ENCODE peak calls at places on chromosomes 3 and 15, in four cellular contexts. One of them, this sample, is unnamed.

GRCh38 chr15:35229085-35229484 is 144.0 kb upstream of the NANOGP8 start:
- DNase-seq in A549: no peak
- DNase-seq in breast epithelium: no peak
- DNase-seq in H1: no peak
- DNase-seq in this sample: no peak

GRCh38 chr3:59563072-59563605 is 513.3 kb upstream of the CFAP20DC start:
- DNase-seq in A549: no peak
- DNase-seq in breast epithelium: no peak
- DNase-seq in H1: no peak
- DNase-seq in this sample: no peak

GRCh38 chr15:40471778-40472130 is 970 bp downstream of the CHST14 start:
- DNase-seq in A549: no peak
- DNase-seq in breast epithelium: no peak
- DNase-seq in H1: no peak
- DNase-seq in this sample: peak; percentile 54

GRCh38 chr15:88624156-88624970 is 3.2 kb downstream of the AEN start:
- DNase-seq in A549: no peak
- DNase-seq in breast epithelium: no peak
- DNase-seq in H1: no peak
- DNase-seq in this sample: peak; percentile 75

GRCh38 chr3:49352286-49352685 is 5.9 kb downstream of the GPX1 start:
- DNase-seq in A549: no peak
- DNase-seq in breast epithelium: no peak
- DNase-seq in H1: no peak
- DNase-seq in this sample: no peak

GRCh38 chr3:43217633-43218032 is 68.7 kb upstream of the SNRK start:
- DNase-seq in A549: no peak
- DNase-seq in breast epithelium: no peak
- DNase-seq in H1: peak; percentile 24
- DNase-seq in this sample: no peak

GRCh38 chr15:72846027-72846426 is 62.5 kb upstream of the ADPGK start:
- DNase-seq in A549: no peak
- DNase-seq in breast epithelium: no peak
- DNase-seq in H1: no peak
- DNase-seq in this sample: no peak

GRCh38 chr3:141380987-141381386 is 12.7 kb downstream of the ZBTB38 start:
- DNase-seq in A549: no peak
- DNase-seq in breast epithelium: no peak
- DNase-seq in H1: no peak
- DNase-seq in this sample: no peak

GRCh38 chr3:189392969-189393368 is 221.2 kb downstream of the TPRG1 start:
- DNase-seq in A549: peak; percentile 94
- DNase-seq in breast epithelium: no peak
- DNase-seq in H1: no peak
- DNase-seq in this sample: no peak

GRCh38 chr3:151391715-151392114 is 7.2 kb upstream of the P2RY12 start:
- DNase-seq in A549: no peak
- DNase-seq in breast epithelium: no peak
- DNase-seq in H1: no peak
- DNase-seq in this sample: no peak

GRCh38 chr15:64583983-64584382 is 123.6 kb downstream of the ZNF609 start:
- DNase-seq in A549: no peak
- DNase-seq in breast epithelium: no peak
- DNase-seq in H1: no peak
- DNase-seq in this sample: peak; percentile 45

GRCh38 chr3:122824465-122825379 is 29.9 kb downstream of the SLC49A4 start:
- DNase-seq in A549: no peak
- DNase-seq in breast epithelium: no peak
- DNase-seq in H1: no peak
- DNase-seq in this sample: no peak

GRCh38 chr3:152037953-152038352 is 164.5 kb downstream of the SUCNR1 start:
- DNase-seq in A549: no peak
- DNase-seq in breast epithelium: no peak
- DNase-seq in H1: no peak
- DNase-seq in this sample: no peak

GRCh38 chr15:95615436-95615835 is 715.1 kb upstream of the NR2F2 start:
- DNase-seq in A549: no peak
- DNase-seq in breast epithelium: no peak
- DNase-seq in H1: no peak
- DNase-seq in this sample: no peak

GRCh38 chr3:50652709-50653108 is 22.0 kb upstream of the DOCK3 start:
- DNase-seq in A549: peak; percentile 18
- DNase-seq in breast epithelium: no peak
- DNase-seq in H1: peak; percentile 76
- DNase-seq in this sample: peak; percentile 67

GRCh38 chr3:115814778-115815380 is 191.6 kb downstream of the GAP43 start:
- DNase-seq in A549: peak; percentile 68
- DNase-seq in breast epithelium: peak; percentile 59
- DNase-seq in H1: peak; percentile 91
- DNase-seq in this sample: peak; percentile 74

GRCh38 chr3:72560857-72561675 is 287.2 kb downstream of the SHQ1 start:
- DNase-seq in A549: no peak
- DNase-seq in breast epithelium: no peak
- DNase-seq in H1: no peak
- DNase-seq in this sample: no peak

GRCh38 chr3:195849322-195850074 is 37.8 kb upstream of the MUC4 start:
- DNase-seq in A549: peak; percentile 62
- DNase-seq in breast epithelium: no peak
- DNase-seq in H1: no peak
- DNase-seq in this sample: peak; percentile 16

GRCh38 chr3:85726241-85726640 is 767.5 kb downstream of the CADM2 start:
- DNase-seq in A549: peak; percentile 33
- DNase-seq in breast epithelium: no peak
- DNase-seq in H1: no peak
- DNase-seq in this sample: no peak

GRCh38 chr15:98686983-98687382 is 38.6 kb downstream of the IGF1R start:
- DNase-seq in A549: no peak
- DNase-seq in breast epithelium: no peak
- DNase-seq in H1: no peak
- DNase-seq in this sample: no peak

GRCh38 chr3:66039590-66039887 is 821 bp upstream of the MAGI1 start:
- DNase-seq in A549: peak; percentile 31
- DNase-seq in breast epithelium: no peak
- DNase-seq in H1: no peak
- DNase-seq in this sample: peak; percentile 10

GRCh38 chr15:67794832-67795574 is 30.3 kb upstream of the SKOR1 start:
- DNase-seq in A549: no peak
- DNase-seq in breast epithelium: no peak
- DNase-seq in H1: no peak
- DNase-seq in this sample: peak; percentile 8

GRCh38 chr3:54304867-54305266 is 182.5 kb downstream of the CACNA2D3 start:
- DNase-seq in A549: no peak
- DNase-seq in breast epithelium: no peak
- DNase-seq in H1: no peak
- DNase-seq in this sample: no peak

GRCh38 chr3:52318186-52318793 is 2.2 kb downstream of the DNAH1 start:
- DNase-seq in A549: no peak
- DNase-seq in breast epithelium: no peak
- DNase-seq in H1: no peak
- DNase-seq in this sample: no peak

GRCh38 chr15:86830304-86830703 is 750.6 kb downstream of the AGBL1 start:
- DNase-seq in A549: no peak
- DNase-seq in breast epithelium: no peak
- DNase-seq in H1: no peak
- DNase-seq in this sample: no peak

GRCh38 chr15:86829251-86829650 is 749.6 kb downstream of the AGBL1 start:
- DNase-seq in A549: no peak
- DNase-seq in breast epithelium: no peak
- DNase-seq in H1: no peak
- DNase-seq in this sample: no peak

GRCh38 chr15:86833595-86833994 is 753.9 kb downstream of the AGBL1 start:
- DNase-seq in A549: no peak
- DNase-seq in breast epithelium: no peak
- DNase-seq in H1: no peak
- DNase-seq in this sample: no peak

GRCh38 chr15:86837631-86838030 is 758.0 kb downstream of the AGBL1 start:
- DNase-seq in A549: no peak
- DNase-seq in breast epithelium: no peak
- DNase-seq in H1: no peak
- DNase-seq in this sample: no peak

DNA sequence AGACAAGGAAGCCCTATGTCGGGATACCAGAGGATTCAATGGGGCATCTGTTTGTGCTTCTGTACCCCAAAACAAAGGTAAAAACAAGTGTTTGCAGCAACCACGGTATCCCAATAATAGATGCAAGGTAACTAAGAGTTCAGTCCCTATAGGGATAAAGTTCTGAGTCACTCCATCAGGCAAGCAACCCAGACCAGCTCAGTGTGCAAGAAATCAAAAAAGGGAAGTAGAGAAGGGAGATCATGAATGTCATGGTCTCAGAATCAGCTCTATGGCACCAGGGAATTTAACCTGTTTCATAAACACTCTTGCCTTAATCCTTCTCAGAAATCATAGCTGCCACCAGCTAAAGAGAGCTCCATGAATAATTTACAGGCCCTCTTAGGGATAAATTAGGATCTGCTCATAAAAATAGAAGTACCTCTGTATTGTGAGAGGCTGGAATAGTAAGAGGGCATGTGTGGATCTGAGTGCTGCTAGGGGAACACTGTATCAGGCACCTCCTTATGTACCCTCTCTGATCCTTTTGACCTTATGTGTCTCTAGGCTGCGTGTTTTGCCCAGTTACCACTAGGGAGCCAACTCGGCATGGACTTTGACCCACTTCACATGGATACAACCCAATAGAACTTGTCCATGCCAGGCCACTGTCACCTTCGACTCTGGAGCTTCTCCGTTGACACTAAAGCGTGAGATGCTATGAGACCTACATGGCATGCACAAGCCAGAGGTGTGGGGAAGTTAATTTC is 754.6 kb downstream of the AGBL1 start:
- DNase-seq in A549: no peak
- DNase-seq in breast epithelium: no peak
- DNase-seq in H1: no peak
- DNase-seq in this sample: no peak
- TF ChIP-seq POLR2A in A549: no peak
- TF ChIP-seq POLR2A in breast epithelium: no peak
- TF ChIP-seq POLR2A in H1: no peak
- TF ChIP-seq POLR2A in this sample: no peak

DNA sequence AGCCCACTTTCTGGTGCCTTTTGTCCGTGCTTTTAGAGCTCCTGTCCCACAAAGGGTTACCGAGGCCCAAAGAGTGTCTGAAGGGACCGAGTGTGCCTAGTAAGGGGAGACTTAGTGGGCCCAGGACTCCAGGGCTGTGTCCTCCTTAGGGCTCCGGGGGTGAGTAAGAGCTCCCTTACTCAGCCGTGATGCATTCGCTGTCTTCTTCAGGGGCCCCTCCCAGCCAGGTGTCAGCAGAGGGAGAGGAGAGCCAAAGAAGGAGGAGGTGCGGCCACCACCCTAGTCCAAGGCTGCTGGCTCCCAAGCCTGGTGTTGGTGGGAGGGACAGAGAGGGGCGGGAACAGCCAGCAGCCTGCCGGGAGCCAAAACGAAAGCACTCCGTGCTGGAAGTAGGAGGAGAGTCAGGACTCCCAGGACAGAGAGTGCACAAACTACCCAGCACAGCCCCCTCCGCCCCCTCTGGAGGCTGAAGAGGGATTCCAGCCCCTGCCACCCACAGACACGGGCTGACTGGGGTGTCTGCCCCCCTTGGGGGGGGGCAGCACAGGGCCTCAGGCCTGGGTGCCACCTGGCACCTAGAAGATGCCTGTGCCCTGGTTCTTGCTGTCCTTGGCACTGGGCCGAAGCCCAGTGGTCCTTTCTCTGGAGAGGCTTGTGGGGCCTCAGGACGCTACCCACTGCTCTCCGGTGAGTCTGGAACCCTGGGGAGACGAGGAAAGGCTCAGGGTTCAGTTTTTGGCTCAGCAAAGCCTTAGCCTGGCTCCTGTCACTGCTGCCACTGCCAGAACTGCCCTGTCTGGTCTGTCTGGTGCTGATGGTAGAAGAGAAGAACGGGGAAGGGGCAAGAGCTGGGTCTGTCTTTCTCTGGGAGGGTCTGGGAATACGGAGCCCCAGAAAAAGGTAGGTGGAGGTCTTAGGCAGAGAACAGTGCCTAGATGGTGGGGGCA is at the start of gene IL17RC:
- DNase-seq in A549: peak; percentile 83
- DNase-seq in breast epithelium: peak; percentile 93
- DNase-seq in H1: peak; percentile 81
- DNase-seq in this sample: peak; percentile 86
- TF ChIP-seq POLR2A in A549: no peak
- TF ChIP-seq POLR2A in breast epithelium: no peak
- TF ChIP-seq POLR2A in H1: no peak
- TF ChIP-seq POLR2A in this sample: peak; percentile 65

GRCh38 chr3:27721717-27722564 is at the start of gene EOMES:
- DNase-seq in A549: peak; percentile 89
- DNase-seq in breast epithelium: no peak
- DNase-seq in H1: peak; percentile 84
- DNase-seq in this sample: peak; percentile 63
- TF ChIP-seq POLR2A in A549: peak; percentile 72
- TF ChIP-seq POLR2A in breast epithelium: no peak
- TF ChIP-seq POLR2A in H1: no peak
- TF ChIP-seq POLR2A in this sample: no peak

GRCh38 chr3:130702985-130703384 is 43.6 kb downstream of the PIK3R4 start:
- DNase-seq in A549: no peak
- DNase-seq in breast epithelium: no peak
- DNase-seq in H1: no peak
- DNase-seq in this sample: no peak

GRCh38 chr3:130705501-130705900 is 41.1 kb downstream of the PIK3R4 start:
- DNase-seq in A549: no peak
- DNase-seq in breast epithelium: no peak
- DNase-seq in H1: no peak
- DNase-seq in this sample: no peak

GRCh38 chr3:130699765-130700164 is 46.9 kb downstream of the PIK3R4 start:
- DNase-seq in A549: peak; percentile 27
- DNase-seq in breast epithelium: no peak
- DNase-seq in H1: no peak
- DNase-seq in this sample: peak; percentile 64

DNA sequence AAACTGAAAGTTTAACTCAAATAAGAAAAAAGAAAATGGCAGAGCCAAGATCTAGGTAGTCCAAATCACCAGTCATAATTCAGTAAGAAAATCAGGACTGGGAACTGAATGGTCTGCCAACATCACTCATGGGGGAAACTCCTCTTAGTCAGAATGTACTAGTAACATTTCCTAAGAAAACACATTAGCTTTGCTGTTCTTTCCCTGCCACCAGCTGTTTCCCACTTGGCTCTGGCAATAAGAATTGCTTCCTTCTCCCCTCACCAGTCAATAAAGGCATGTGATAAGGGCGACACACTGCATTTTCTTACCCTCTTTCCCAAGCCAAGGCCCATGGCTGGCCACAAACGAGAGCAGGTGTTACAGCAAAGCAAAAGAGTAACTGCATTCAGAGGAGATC is 46.1 kb downstream of the PIK3R4 start:
- DNase-seq in A549: no peak
- DNase-seq in breast epithelium: no peak
- DNase-seq in H1: no peak
- DNase-seq in this sample: no peak
- TF ChIP-seq POLR2A in A549: no peak
- TF ChIP-seq POLR2A in breast epithelium: no peak
- TF ChIP-seq POLR2A in H1: no peak
- TF ChIP-seq POLR2A in this sample: no peak

GRCh38 chr3:179652467-179653105 is at the start of gene USP13:
- DNase-seq in A549: peak; percentile 74
- DNase-seq in breast epithelium: peak; percentile 54
- DNase-seq in H1: peak; percentile 86
- DNase-seq in this sample: peak; percentile 53
- TF ChIP-seq POLR2A in A549: peak; percentile 3
- TF ChIP-seq POLR2A in breast epithelium: no peak
- TF ChIP-seq POLR2A in H1: peak; percentile 38
- TF ChIP-seq POLR2A in this sample: no peak